ENCODE peak calls at places on chromosomes 7 and 10, in ten cellular contexts. B is A549, X is SJSA1, L is kidney epithelial cell, V is K562, P is GM12864, R is keratinocyte, N is LNCaP clone FGC, D is bronchial epithelial cell, W is HFF-Myc. F is an unnamed sample.

GRCh38 chr10:131691481-131692090 is 209.2 kb upstream of the PPP2R2D start:
- DNase-seq in B (no peak), X (no peak), L (no peak), V (no peak), P (no peak), R (no peak), N (no peak), D (no peak), W (no peak), F (no peak)

GRCh38 chr10:36677170-36677768 is 448.1 kb upstream of the ANKRD30A start:
- DNase-seq in B (no peak), X (no peak), L (no peak), V (no peak), P (no peak), R (no peak), N (no peak), D (no peak), W (no peak), F (no peak)

GRCh38 chr10:79628988-79629954 is 18.5 kb downstream of the SFTPA1 start:
- DNase-seq in B (no peak), X (no peak), L (no peak), V (no peak), P (no peak), R (no peak), N (no peak), D (no peak), W (no peak), F (no peak)

GRCh38 chr7:44293561-44294324 is 31.7 kb downstream of the CAMK2B start:
- DNase-seq in B (no peak), X (peak), L (no peak), V (no peak), P (no peak), R (no peak), N (no peak), D (no peak), W (no peak), F (peak)

GRCh38 chr7:105429746-105430612 is 41.3 kb upstream of the SRPK2 start:
- DNase-seq in B (peak), X (no peak), L (no peak), V (peak), P (no peak), R (no peak), N (peak), D (peak), W (no peak), F (peak)

GRCh38 chr10:122861724-122862161 is 16.1 kb upstream of the CUZD1 start:
- DNase-seq in B (peak), X (no peak), L (no peak), V (peak), P (no peak), R (no peak), N (no peak), D (peak), W (no peak), F (no peak)

GRCh38 chr7:130152270-130153141 is 52.7 kb downstream of the TMEM209 start:
- DNase-seq in B (no peak), X (no peak), L (no peak), V (no peak), P (no peak), R (no peak), N (no peak), D (no peak), W (no peak), F (no peak)

GRCh38 chr7:20354825-20355466 is 24.2 kb downstream of the ITGB8 start:
- DNase-seq in B (no peak), X (no peak), L (no peak), V (no peak), P (no peak), R (no peak), N (no peak), D (no peak), W (no peak), F (no peak)

GRCh38 chr10:101218423-101219136 is 10.7 kb downstream of the LBX1 start:
- DNase-seq in B (no peak), X (no peak), L (no peak), V (no peak), P (no peak), R (no peak), N (no peak), D (no peak), W (no peak), F (peak)

GRCh38 chr7:159144756-159145543 is at the start of gene VIPR2:
- DNase-seq in B (no peak), X (no peak), L (no peak), V (no peak), P (no peak), R (no peak), N (no peak), D (no peak), W (no peak), F (peak)

GRCh38 chr7:657565-658119 is 68.9 kb upstream of the DNAAF5 start:
- DNase-seq in B (no peak), X (no peak), L (no peak), V (no peak), P (no peak), R (no peak), N (no peak), D (no peak), W (no peak), F (no peak)

GRCh38 chr10:132354356-132355094 is 22.5 kb downstream of the LRRC27 start:
- DNase-seq in B (no peak), X (no peak), L (no peak), V (peak), P (no peak), R (no peak), N (no peak), D (no peak), W (no peak), F (no peak)

GRCh38 chr7:46912692-46913091 is 669.2 kb downstream of the TNS3 start:
- DNase-seq in B (no peak), X (no peak), L (no peak), V (no peak), P (no peak), R (no peak), N (no peak), D (no peak), W (no peak), F (no peak)

GRCh38 chr7:128035712-128036111 is 4.5 kb upstream of the LRRC4 start:
- DNase-seq in B (peak), X (no peak), L (no peak), V (peak), P (no peak), R (no peak), N (no peak), D (no peak), W (no peak), F (peak)

GRCh38 chr10:43127447-43127846 is 10.8 kb upstream of the CSGALNACT2 start:
- DNase-seq in B (no peak), X (no peak), L (no peak), V (no peak), P (no peak), R (no peak), N (no peak), D (peak), W (no peak), F (no peak)

GRCh38 chr10:73110345-73110849 is at the start of gene NUDT13:
- DNase-seq in B (peak), X (peak), L (no peak), V (peak), P (peak), R (no peak), N (no peak), D (peak), W (no peak), F (peak)

GRCh38 chr10:26407406-26407969 is 30.7 kb upstream of the APBB1IP start:
- DNase-seq in B (peak), X (no peak), L (peak), V (no peak), P (no peak), R (no peak), N (no peak), D (peak), W (no peak), F (no peak)

GRCh38 chr10:129531195-129531968 is 64.3 kb downstream of the MGMT start:
- DNase-seq in B (no peak), X (no peak), L (peak), V (no peak), P (no peak), R (peak), N (no peak), D (peak), W (no peak), F (no peak)

GRCh38 chr7:136941815-136942214 is 73.4 kb downstream of the CHRM2 start:
- DNase-seq in B (no peak), X (no peak), L (no peak), V (no peak), P (no peak), R (no peak), N (no peak), D (no peak), W (no peak), F (no peak)

DNA sequence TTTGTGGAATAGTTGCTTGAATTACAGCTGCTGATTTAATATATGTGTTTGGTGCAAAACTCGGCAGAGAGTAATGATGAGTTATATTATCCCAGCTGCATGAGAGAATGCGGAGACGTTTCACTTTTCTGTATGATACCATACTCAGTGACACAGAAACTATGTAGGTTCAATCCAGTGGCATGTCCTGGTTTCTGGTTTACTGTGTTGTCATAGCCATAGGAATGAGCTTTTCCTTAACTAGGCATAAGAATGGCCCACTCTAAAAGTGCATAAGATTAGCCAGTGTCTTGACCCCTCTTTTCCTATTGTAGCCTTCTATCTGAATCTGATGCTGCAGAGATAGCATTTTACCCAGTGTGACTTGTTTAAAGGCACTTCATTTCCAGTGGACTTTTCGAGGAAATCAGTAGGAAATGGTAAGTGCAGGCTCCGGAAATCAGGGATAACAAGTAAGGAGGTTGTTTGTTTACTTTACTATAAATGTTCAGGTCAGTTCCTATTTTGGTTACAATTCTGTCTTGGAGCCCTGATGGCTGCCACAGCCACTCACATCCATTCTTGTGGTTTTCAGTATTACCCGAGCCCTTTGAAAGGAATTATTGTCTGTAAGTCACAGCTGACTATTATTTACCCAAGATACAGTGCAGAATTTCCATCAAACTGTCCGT is 70.6 kb downstream of the SEMA3A start:
- DNase-seq in B (no peak), X (no peak), L (no peak), V (no peak), P (no peak), R (no peak), N (no peak), D (no peak), W (no peak), F (no peak)
- H3K4me3 ChIP-seq in B (no peak), X (peak), L (no peak), V (no peak), P (no peak), R (no peak), N (no peak), D (no peak), W (no peak), F (no peak)

DNA sequence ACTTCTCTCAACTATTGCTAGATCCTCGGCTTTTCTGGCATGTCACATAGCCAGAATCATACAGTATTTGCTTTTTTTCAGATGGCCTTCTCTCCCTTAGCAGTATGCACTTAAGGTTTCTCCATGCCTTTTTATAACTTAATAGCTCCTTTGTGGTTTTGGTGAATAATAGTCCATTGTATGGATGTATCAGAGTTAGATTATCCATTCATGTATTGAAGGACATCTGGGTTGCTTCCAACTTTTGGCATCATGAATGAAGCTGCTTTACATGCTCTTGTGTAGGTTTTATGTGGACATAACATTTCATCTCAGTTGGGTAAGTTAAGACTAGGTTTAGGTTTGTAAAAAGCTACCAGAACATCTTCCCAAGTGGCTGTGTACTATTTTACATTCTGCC is 4.6 kb downstream of the ATP5F1C start:
- DNase-seq in B (no peak), X (no peak), L (no peak), V (no peak), P (no peak), R (no peak), N (no peak), D (no peak), W (no peak), F (no peak)
- H3K4me3 ChIP-seq in B (no peak), X (no peak), L (no peak), V (no peak), P (no peak), R (no peak), N (no peak), D (no peak), W (no peak), F (no peak)

GRCh38 chr7:73433924-73434700 is 534 bp downstream of the FZD9 start:
- DNase-seq in B (no peak), X (no peak), L (no peak), V (peak), P (no peak), R (no peak), N (no peak), D (no peak), W (no peak), F (peak)
- H3K4me3 ChIP-seq in B (peak), X (peak), L (no peak), V (peak), P (peak), R (peak), N (no peak), D (peak), W (no peak), F (no peak)

GRCh38 chr10:23412223-23412622 is 26.7 kb upstream of the OTUD1 start:
- DNase-seq in B (no peak), X (no peak), L (peak), V (no peak), P (no peak), R (no peak), N (no peak), D (peak), W (no peak), F (no peak)
- H3K4me3 ChIP-seq in B (no peak), X (no peak), L (no peak), V (no peak), P (no peak), R (no peak), N (no peak), D (no peak), W (no peak), F (no peak)

GRCh38 chr10:6175329-6176055 is 27.2 kb upstream of the PFKFB3 start:
- DNase-seq in B (no peak), X (no peak), L (no peak), V (no peak), P (no peak), R (no peak), N (no peak), D (no peak), W (no peak), F (no peak)

GRCh38 chr10:6177880-6178281 is 24.9 kb upstream of the PFKFB3 start:
- DNase-seq in B (no peak), X (no peak), L (no peak), V (no peak), P (no peak), R (no peak), N (no peak), D (no peak), W (no peak), F (no peak)

GRCh38 chr10:6179078-6179477 is 23.7 kb upstream of the PFKFB3 start:
- DNase-seq in B (no peak), X (no peak), L (no peak), V (no peak), P (no peak), R (no peak), N (no peak), D (no peak), W (no peak), F (no peak)

GRCh38 chr10:6178581-6178980 is 24.2 kb upstream of the PFKFB3 start:
- DNase-seq in B (no peak), X (no peak), L (no peak), V (no peak), P (no peak), R (no peak), N (no peak), D (no peak), W (no peak), F (no peak)

DNA sequence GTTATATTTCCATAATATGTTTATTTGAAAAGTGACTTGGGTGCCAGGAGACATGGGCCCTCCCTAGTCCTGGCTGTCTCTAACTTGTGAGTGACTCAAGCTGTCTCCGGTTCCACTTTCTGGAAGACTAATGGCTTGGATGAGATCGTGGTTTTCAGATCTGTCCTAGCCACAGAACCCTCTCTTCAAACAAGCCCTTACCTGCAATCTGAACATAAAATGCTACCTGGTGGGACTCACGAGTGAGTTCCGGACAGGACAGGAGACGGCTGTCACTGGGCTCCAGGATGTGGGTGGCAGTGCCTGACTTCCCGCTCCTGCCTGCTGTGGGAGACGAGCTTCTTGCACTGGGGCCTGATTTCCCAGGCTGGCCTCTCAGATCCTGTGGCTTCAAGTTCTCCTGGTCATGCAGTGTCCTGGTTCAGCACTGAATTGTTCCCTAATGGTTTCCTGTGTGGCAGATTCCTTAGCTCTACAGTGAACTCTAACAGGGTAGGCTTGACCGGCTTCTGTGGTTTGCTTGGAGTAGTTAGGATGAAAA is 26.0 kb upstream of the PFKFB3 start:
- DNase-seq in B (no peak), X (no peak), L (no peak), V (no peak), P (no peak), R (no peak), N (no peak), D (peak), W (no peak), F (no peak)
- H3K4me3 ChIP-seq in B (no peak), X (no peak), L (no peak), V (no peak), P (no peak), R (peak), N (no peak), D (no peak), W (no peak), F (no peak)

DNA sequence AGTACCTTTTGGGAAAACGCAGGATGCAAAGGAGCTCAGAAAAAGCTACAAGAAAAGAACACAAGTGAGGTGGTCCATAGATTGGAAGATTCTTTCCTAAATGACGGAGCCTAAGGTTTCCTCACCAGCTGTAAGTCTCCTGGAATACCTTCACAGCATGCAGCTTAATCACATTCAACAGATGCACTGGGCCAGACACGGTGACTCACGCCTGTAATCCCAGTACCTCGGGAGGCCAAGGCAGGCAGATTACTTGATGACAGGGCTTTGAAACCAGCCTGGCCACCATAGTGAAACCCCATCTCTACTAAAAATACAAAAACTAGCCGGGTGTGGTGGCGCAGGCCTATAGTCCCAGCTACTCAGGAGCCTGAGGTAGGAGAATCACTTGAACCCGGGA is 228.7 kb downstream of the FRMD4A start:
- DNase-seq in B (no peak), X (no peak), L (no peak), V (no peak), P (no peak), R (no peak), N (no peak), D (peak), W (no peak), F (peak)
- H3K4me3 ChIP-seq in B (no peak), X (no peak), L (no peak), V (no peak), P (no peak), R (no peak), N (no peak), D (no peak), W (no peak), F (no peak)

GRCh38 chr7:51138121-51139085 is 178.2 kb downstream of the COBL start:
- DNase-seq in B (no peak), X (no peak), L (no peak), V (no peak), P (no peak), R (no peak), N (no peak), D (peak), W (no peak), F (peak)

GRCh38 chr7:51133992-51134391 is 182.6 kb downstream of the COBL start:
- DNase-seq in B (no peak), X (no peak), L (no peak), V (no peak), P (no peak), R (no peak), N (no peak), D (no peak), W (no peak), F (no peak)

GRCh38 chr7:51139796-51140195 is 176.8 kb downstream of the COBL start:
- DNase-seq in B (no peak), X (no peak), L (no peak), V (no peak), P (no peak), R (peak), N (peak), D (peak), W (no peak), F (no peak)

GRCh38 chr7:51132661-51133060 is 183.9 kb downstream of the COBL start:
- DNase-seq in B (no peak), X (no peak), L (no peak), V (no peak), P (no peak), R (no peak), N (no peak), D (no peak), W (no peak), F (peak)

GRCh38 chr7:51135576-51135975 is 181.0 kb downstream of the COBL start:
- DNase-seq in B (no peak), X (no peak), L (no peak), V (no peak), P (no peak), R (no peak), N (no peak), D (no peak), W (no peak), F (no peak)
- H3K4me3 ChIP-seq in B (no peak), X (no peak), L (no peak), V (no peak), P (no peak), R (no peak), N (no peak), D (no peak), W (no peak), F (no peak)

GRCh38 chr7:92634924-92635519 is 44.8 kb upstream of the FAM133B start:
- DNase-seq in B (no peak), X (peak), L (no peak), V (peak), P (peak), R (no peak), N (no peak), D (peak), W (peak), F (no peak)
- H3K4me3 ChIP-seq in B (no peak), X (no peak), L (no peak), V (no peak), P (no peak), R (peak), N (no peak), D (no peak), W (no peak), F (no peak)

GRCh38 chr10:116669832-116670644 is 49.3 kb downstream of the PNLIPRP2 start:
- DNase-seq in B (no peak), X (no peak), L (no peak), V (peak), P (no peak), R (no peak), N (no peak), D (peak), W (no peak), F (peak)
- H3K4me3 ChIP-seq in B (no peak), X (no peak), L (peak), V (no peak), P (no peak), R (no peak), N (no peak), D (no peak), W (no peak), F (peak)